ENCODE peak calls at places on chromosomes 13 and 19, in seven cellular contexts. Y is pancreas; G is HFF-Myc; S is Karpas-422; D is activated naive CD8-positive, alpha-beta T cell treated with anti-CD3 and anti-CD28 coated beads, Interleukin-2, amount 50 U/mL, for 24 hours; X is OCI-LY7; J is left lung. B is an unnamed sample.

GRCh38 chr19:42461700-42462324 is 19.1 kb upstream of the CXCL17 start:
- DNase-seq in S (peak; percentile 63), D (no peak), Y (no peak), J (no peak), G (no peak), X (no peak), B (no peak)

GRCh38 chr19:48967346-48968178 is 2.5 kb downstream of the FTL start:
- DNase-seq in D (no peak), S (peak; percentile 92), J (peak; percentile 87), Y (no peak), G (no peak), X (no peak), B (peak; percentile 88)

GRCh38 chr13:113001251-113002140 is 32.5 kb downstream of the MCF2L start:
- DNase-seq in S (no peak), X (no peak), D (no peak), Y (peak; percentile 79), G (no peak), J (peak; percentile 74), B (no peak)

GRCh38 chr13:18991054-18991453 is 190.6 kb downstream of the TUBA3C start:
- DNase-seq in Y (no peak), G (no peak), J (no peak), D (no peak), S (no peak), X (no peak), B (no peak)

GRCh38 chr19:48350856-48351255 is 12.9 kb downstream of the TMEM143 start:
- DNase-seq in Y (no peak), X (no peak), J (no peak), D (no peak), S (no peak), G (no peak), B (no peak)

GRCh38 chr19:43599635-43600295 is 3.4 kb downstream of the ZNF576 start:
- DNase-seq in S (no peak), X (no peak), D (no peak), J (no peak), G (no peak), Y (no peak), B (no peak)

GRCh38 chr13:25977671-25978070 is 74.1 kb downstream of the SHISA2 start:
- DNase-seq in G (no peak), D (no peak), Y (no peak), S (no peak), X (no peak), J (no peak), B (no peak)

GRCh38 chr13:33326723-33327122 is 41.2 kb upstream of the STARD13 start:
- DNase-seq in Y (no peak), J (no peak), X (no peak), D (no peak), S (no peak), G (no peak), B (no peak)

GRCh38 chr19:17475541-17476115 is 5.3 kb downstream of the SLC27A1 start:
- DNase-seq in Y (no peak), X (no peak), D (no peak), S (peak; percentile 14), J (no peak), G (no peak), B (no peak)

GRCh38 chr19:48296963-48297734 is 27.3 kb downstream of the ZNF114 start:
- DNase-seq in J (no peak), G (no peak), Y (no peak), X (no peak), D (no peak), S (no peak), B (no peak)

GRCh38 chr19:17109962-17110598 is 34.5 kb downstream of the MYO9B start:
- DNase-seq in J (peak; percentile 88), Y (no peak), D (peak; percentile 45), S (peak; percentile 87), G (no peak), X (no peak), B (no peak)